ENCODE peak calls at places on chromosome 3, in four cellular contexts. One of them, this sample, is unnamed.

GRCh38 chr3:48716508-48716981 is 476 bp downstream of the IP6K2 start:
- DNase-seq in K562: peak
- DNase-seq in HepG2: no peak
- DNase-seq in HCT116: no peak
- DNase-seq in this sample: no peak

GRCh38 chr3:12916159-12916558 is 74.8 kb upstream of the RPL32 start:
- DNase-seq in HCT116: no peak
- DNase-seq in HepG2: no peak
- DNase-seq in K562: no peak
- DNase-seq in this sample: no peak

GRCh38 chr3:160564949-160565441 is 376 bp downstream of the KPNA4 start:
- DNase-seq in K562: no peak
- DNase-seq in HCT116: peak
- DNase-seq in HepG2: peak
- DNase-seq in this sample: no peak

GRCh38 chr3:167798443-167798842 is 62.9 kb downstream of the SERPINI1 start:
- DNase-seq in HCT116: no peak
- DNase-seq in HepG2: no peak
- DNase-seq in K562: no peak
- DNase-seq in this sample: no peak

GRCh38 chr3:86890997-86891396 is 100.0 kb downstream of the VGLL3 start:
- DNase-seq in K562: no peak
- DNase-seq in HCT116: no peak
- DNase-seq in HepG2: no peak
- DNase-seq in this sample: no peak

GRCh38 chr3:152760591-152760990 is 74.3 kb upstream of the P2RY1 start:
- DNase-seq in HCT116: no peak
- DNase-seq in K562: no peak
- DNase-seq in HepG2: no peak
- DNase-seq in this sample: no peak

GRCh38 chr3:147216143-147216673 is 190.1 kb downstream of the ZIC4 start:
- DNase-seq in K562: no peak
- DNase-seq in HCT116: no peak
- DNase-seq in HepG2: no peak
- DNase-seq in this sample: no peak

GRCh38 chr3:143896486-143896885 is 48.2 kb upstream of the SLC9A9 start:
- DNase-seq in HCT116: no peak
- DNase-seq in HepG2: no peak
- DNase-seq in K562: no peak
- DNase-seq in this sample: no peak

GRCh38 chr3:100902572-100902971 is 90.6 kb downstream of the ABI3BP start:
- DNase-seq in K562: no peak
- DNase-seq in HCT116: no peak
- DNase-seq in HepG2: no peak
- DNase-seq in this sample: no peak

GRCh38 chr3:122576174-122576940 is 1.1 kb upstream of the PARP15 start:
- DNase-seq in HCT116: no peak
- DNase-seq in K562: no peak
- DNase-seq in HepG2: no peak
- DNase-seq in this sample: no peak

GRCh38 chr3:46667657-46668056 is 25.8 kb downstream of the ALS2CL start:
- DNase-seq in HCT116: no peak
- DNase-seq in HepG2: no peak
- DNase-seq in K562: no peak
- DNase-seq in this sample: no peak

GRCh38 chr3:46669191-46669999 is 24.1 kb downstream of the ALS2CL start:
- DNase-seq in HepG2: no peak
- DNase-seq in K562: no peak
- DNase-seq in HCT116: no peak
- DNase-seq in this sample: no peak

GRCh38 chr3:46667061-46667621 is 26.3 kb downstream of the ALS2CL start:
- DNase-seq in K562: no peak
- DNase-seq in HepG2: no peak
- DNase-seq in HCT116: no peak
- DNase-seq in this sample: no peak

GRCh38 chr3:46668116-46668515 is 25.4 kb downstream of the ALS2CL start:
- DNase-seq in HepG2: no peak
- DNase-seq in K562: no peak
- DNase-seq in HCT116: no peak
- DNase-seq in this sample: no peak

DNA sequence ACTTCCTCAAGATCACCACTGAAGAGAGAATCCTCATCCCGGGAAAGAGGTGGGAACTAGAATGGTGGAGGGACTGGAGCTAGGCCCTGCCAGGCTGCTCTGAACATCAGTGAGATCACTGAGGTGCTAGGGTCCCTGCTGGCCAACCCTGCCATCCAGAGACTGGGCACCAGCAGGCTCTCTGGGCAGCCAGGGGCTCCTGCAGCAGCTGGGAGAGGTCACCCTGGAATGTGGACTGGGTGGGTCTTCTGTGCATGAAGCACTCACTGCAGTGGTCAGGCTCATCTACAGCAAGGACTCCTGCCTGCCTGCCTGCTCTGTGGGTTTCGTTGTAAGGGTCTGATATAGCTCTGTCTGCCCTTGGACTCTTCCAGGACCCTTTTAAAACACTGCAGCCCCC is 24.9 kb downstream of the ALS2CL start:
- DNase-seq in HepG2: no peak
- DNase-seq in HCT116: no peak
- DNase-seq in K562: no peak
- DNase-seq in this sample: no peak
- TF ChIP-seq TCF7L2 in HepG2: no peak
- TF ChIP-seq TCF7L2 in HCT116: no peak
- TF ChIP-seq TCF7L2 in K562: no peak
- TF ChIP-seq TCF7L2 in this sample: no peak

GRCh38 chr3:9727041-9727595 is 4.4 kb upstream of the BRPF1 start:
- DNase-seq in HCT116: peak
- DNase-seq in K562: peak
- DNase-seq in HepG2: peak
- DNase-seq in this sample: no peak
- TF ChIP-seq CTCF in HCT116: peak
- TF ChIP-seq CTCF in K562: peak
- TF ChIP-seq CTCF in HepG2: peak
- TF ChIP-seq CTCF in this sample: peak

GRCh38 chr3:46672349-46672695 is 21.2 kb downstream of the ALS2CL start:
- DNase-seq in HepG2: no peak
- DNase-seq in HCT116: no peak
- DNase-seq in K562: peak
- DNase-seq in this sample: no peak

GRCh38 chr3:46673151-46674030 is 20.1 kb downstream of the ALS2CL start:
- DNase-seq in HepG2: no peak
- DNase-seq in K562: no peak
- DNase-seq in HCT116: no peak
- DNase-seq in this sample: no peak

GRCh38 chr3:46670000-46670890 is 23.2 kb downstream of the ALS2CL start:
- DNase-seq in HCT116: no peak
- DNase-seq in HepG2: no peak
- DNase-seq in K562: no peak
- DNase-seq in this sample: no peak

GRCh38 chr3:46670891-46671427 is 22.5 kb downstream of the ALS2CL start:
- DNase-seq in K562: no peak
- DNase-seq in HepG2: no peak
- DNase-seq in HCT116: no peak
- DNase-seq in this sample: no peak

GRCh38 chr3:46671541-46672348 is 21.7 kb downstream of the ALS2CL start:
- DNase-seq in HCT116: no peak
- DNase-seq in K562: no peak
- DNase-seq in HepG2: no peak
- DNase-seq in this sample: no peak
- TF ChIP-seq SIN3A in HCT116: no peak
- TF ChIP-seq SIN3A in K562: no peak
- TF ChIP-seq SIN3A in HepG2: no peak
- TF ChIP-seq SIN3A in this sample: no peak

GRCh38 chr3:187027531-187027936 is 97.2 kb downstream of the ST6GAL1 start:
- DNase-seq in HCT116: no peak
- DNase-seq in HepG2: no peak
- DNase-seq in K562: no peak
- DNase-seq in this sample: no peak
- TF ChIP-seq TCF7L2 in HCT116: no peak
- TF ChIP-seq TCF7L2 in HepG2: no peak
- TF ChIP-seq TCF7L2 in K562: no peak
- TF ChIP-seq TCF7L2 in this sample: no peak

GRCh38 chr3:74646094-74646493 is 31.6 kb upstream of the CNTN3 start:
- DNase-seq in K562: no peak
- DNase-seq in HepG2: no peak
- DNase-seq in HCT116: no peak
- DNase-seq in this sample: no peak

GRCh38 chr3:74643636-74644035 is 29.2 kb upstream of the CNTN3 start:
- DNase-seq in HCT116: no peak
- DNase-seq in K562: no peak
- DNase-seq in HepG2: no peak
- DNase-seq in this sample: no peak

GRCh38 chr3:74648102-74648501 is 33.6 kb upstream of the CNTN3 start:
- DNase-seq in HepG2: no peak
- DNase-seq in K562: no peak
- DNase-seq in HCT116: no peak
- DNase-seq in this sample: no peak

GRCh38 chr3:74639681-74640080 is 25.2 kb upstream of the CNTN3 start:
- DNase-seq in HCT116: no peak
- DNase-seq in K562: no peak
- DNase-seq in HepG2: no peak
- DNase-seq in this sample: no peak

GRCh38 chr3:74642876-74643275 is 28.4 kb upstream of the CNTN3 start:
- DNase-seq in HepG2: no peak
- DNase-seq in HCT116: no peak
- DNase-seq in K562: no peak
- DNase-seq in this sample: no peak
- TF ChIP-seq CTCF in HepG2: no peak
- TF ChIP-seq CTCF in HCT116: no peak
- TF ChIP-seq CTCF in K562: no peak
- TF ChIP-seq CTCF in this sample: no peak

DNA sequence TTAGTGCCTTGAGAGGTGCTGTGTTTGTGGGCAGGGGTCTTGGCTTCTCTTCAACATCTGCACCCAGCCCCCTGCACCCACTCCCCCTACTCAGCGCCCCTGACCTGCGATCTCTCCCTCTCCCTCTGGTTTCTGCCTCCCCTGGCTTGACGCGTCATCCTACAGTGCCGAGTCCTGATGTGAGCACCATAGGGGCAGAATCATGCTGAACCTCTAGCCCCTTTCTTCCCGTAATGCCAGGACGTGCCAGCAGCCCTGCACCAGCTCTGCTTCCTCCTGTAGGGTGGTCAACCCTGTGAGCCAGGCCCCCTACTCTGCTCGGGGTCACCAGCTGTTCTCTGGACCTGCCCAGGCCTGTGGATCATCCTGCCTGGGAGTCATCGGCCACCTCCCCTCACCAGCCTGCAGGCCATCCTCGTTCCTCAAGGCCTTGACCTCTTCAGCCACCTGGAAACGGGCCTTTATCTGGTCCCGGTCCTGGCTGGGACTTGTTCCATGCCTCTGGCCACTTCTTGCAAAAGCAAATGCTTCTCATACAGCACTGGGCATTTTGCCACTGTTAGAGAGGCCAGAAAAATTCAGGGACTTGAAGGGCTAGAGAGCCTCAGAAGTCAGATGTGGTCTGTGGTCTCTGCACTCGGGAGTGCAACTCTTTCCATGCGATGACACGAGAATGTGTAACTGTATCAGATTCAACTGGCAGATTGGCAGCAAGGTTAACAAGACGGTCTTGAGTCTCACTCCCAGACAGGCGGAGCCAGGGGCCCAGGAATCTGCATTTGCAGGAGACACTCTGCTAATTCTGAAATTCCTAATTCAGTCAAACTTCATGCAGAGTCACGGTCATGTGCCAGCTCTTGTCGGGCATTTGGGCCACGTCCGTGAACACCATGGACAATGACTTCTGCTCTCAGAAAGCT is 16.7 kb upstream of the KLF15 start:
- DNase-seq in K562: no peak
- DNase-seq in HepG2: no peak
- DNase-seq in HCT116: no peak
- DNase-seq in this sample: no peak
- TF ChIP-seq SIN3A in K562: no peak
- TF ChIP-seq SIN3A in HepG2: no peak
- TF ChIP-seq SIN3A in HCT116: no peak
- TF ChIP-seq SIN3A in this sample: no peak

GRCh38 chr3:45597166-45597565 is 2.6 kb downstream of the LIMD1 start:
- DNase-seq in K562: no peak
- DNase-seq in HCT116: no peak
- DNase-seq in HepG2: no peak
- DNase-seq in this sample: no peak
- TF ChIP-seq TCF7L2 in K562: no peak
- TF ChIP-seq TCF7L2 in HCT116: no peak
- TF ChIP-seq TCF7L2 in HepG2: no peak
- TF ChIP-seq TCF7L2 in this sample: no peak

DNA sequence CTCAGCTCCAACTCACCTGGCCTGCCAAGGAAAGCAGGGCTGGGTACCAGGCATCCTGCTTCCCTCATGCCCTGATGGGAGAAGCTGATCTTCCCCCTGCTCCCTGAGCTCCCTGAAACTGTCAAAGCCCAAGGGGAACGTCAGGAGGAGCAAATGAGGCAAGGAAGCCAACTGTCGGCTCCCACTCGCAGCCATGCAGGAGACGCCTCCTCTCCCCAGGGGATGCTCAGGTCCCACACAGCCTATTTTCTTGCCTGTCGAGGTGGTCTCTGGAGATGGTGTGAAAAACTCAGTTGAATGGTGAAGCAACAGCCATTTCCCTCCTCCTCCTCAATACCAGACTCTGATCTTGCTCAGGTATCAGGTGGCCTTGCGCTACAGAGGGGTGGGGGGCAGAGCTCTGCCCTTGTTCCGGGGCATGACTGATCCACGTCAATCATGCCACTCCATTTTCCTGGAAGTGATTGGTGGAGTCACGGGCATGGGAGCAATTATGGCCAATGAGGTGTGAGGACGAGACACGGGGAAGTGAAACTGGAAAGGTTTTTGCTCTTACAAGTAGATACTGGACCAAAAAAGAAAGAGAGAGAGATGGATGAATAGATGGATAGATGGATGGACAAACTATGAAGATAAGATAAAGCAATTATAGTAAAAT is 58.2 kb downstream of the SLC6A1 start:
- DNase-seq in HepG2: no peak
- DNase-seq in HCT116: no peak
- DNase-seq in K562: no peak
- DNase-seq in this sample: no peak
- TF ChIP-seq CTCF in HepG2: no peak
- TF ChIP-seq CTCF in HCT116: no peak
- TF ChIP-seq CTCF in K562: no peak
- TF ChIP-seq CTCF in this sample: no peak

DNA sequence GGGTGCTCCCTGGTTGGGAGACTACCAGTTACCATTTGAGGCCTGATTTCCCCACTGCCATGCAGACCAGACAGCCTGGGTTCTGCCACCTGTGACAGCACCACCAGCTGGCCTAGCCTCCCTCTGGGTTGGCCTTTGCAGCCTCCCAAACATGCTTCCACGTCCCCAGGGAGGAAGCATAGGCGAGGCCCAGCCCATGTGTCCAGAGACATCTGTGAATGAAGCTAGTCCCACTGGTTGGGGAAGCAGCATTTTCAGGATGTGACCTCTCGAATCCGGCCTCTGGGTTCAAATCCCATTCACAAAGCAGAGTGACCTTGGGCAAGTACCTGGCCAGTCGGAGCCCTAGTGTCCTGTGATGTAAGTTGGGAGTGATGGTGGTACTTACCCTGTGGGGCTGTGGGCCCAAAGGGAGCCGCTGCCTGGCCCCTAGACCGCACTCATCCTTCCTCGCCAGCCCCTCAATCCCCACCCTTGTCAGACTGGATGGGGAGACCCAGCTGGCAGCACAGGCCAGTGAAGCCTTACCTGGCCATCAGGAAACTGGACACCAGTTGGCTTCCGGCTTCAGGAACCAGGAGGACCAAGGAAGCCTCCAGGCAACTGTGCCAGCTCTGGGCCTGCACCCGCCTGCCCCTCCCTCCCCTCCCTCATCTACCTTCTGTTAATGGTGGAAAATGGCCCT is 6.0 kb downstream of the KLF15 start:
- DNase-seq in K562: no peak
- DNase-seq in HepG2: no peak
- DNase-seq in HCT116: no peak
- DNase-seq in this sample: no peak
- TF ChIP-seq SIN3A in K562: no peak
- TF ChIP-seq SIN3A in HepG2: no peak
- TF ChIP-seq SIN3A in HCT116: no peak
- TF ChIP-seq SIN3A in this sample: no peak